ENCODE peak calls at places on chromosomes 13 and 19, in nine cellular contexts. One of them, this sample, is unnamed.

GRCh38 chr13:25901460-25902376 is 150.1 kb downstream of the SHISA2 start:
- DNase-seq in astrocyte of the cerebellum: peak; percentile 61
- DNase-seq in mammary epithelial cell: peak; percentile 96
- DNase-seq in heart right ventricle: no peak
- DNase-seq in CD8-positive, alpha-beta T cell: peak; percentile 6
- DNase-seq in fibroblast of lung: peak; percentile 68
- DNase-seq in fibroblast of pulmonary artery: peak; percentile 90
- DNase-seq in body of pancreas: no peak
- DNase-seq in upper lobe of right lung: no peak
- DNase-seq in this sample: no peak

GRCh38 chr13:99196466-99197256 is 4.0 kb upstream of the UBAC2 start:
- DNase-seq in astrocyte of the cerebellum: no peak
- DNase-seq in mammary epithelial cell: peak; percentile 27
- DNase-seq in heart right ventricle: no peak
- DNase-seq in CD8-positive, alpha-beta T cell: no peak
- DNase-seq in fibroblast of lung: no peak
- DNase-seq in fibroblast of pulmonary artery: peak; percentile 9
- DNase-seq in body of pancreas: no peak
- DNase-seq in upper lobe of right lung: no peak
- DNase-seq in this sample: no peak

GRCh38 chr13:100382787-100383186 is 205.8 kb downstream of the GGACT start:
- DNase-seq in astrocyte of the cerebellum: no peak
- DNase-seq in mammary epithelial cell: no peak
- DNase-seq in heart right ventricle: no peak
- DNase-seq in CD8-positive, alpha-beta T cell: no peak
- DNase-seq in fibroblast of lung: peak; percentile 65
- DNase-seq in fibroblast of pulmonary artery: peak; percentile 48
- DNase-seq in body of pancreas: no peak
- DNase-seq in upper lobe of right lung: no peak
- DNase-seq in this sample: no peak

GRCh38 chr13:101398191-101398590 is 18.1 kb downstream of the NALCN start:
- DNase-seq in astrocyte of the cerebellum: no peak
- DNase-seq in mammary epithelial cell: peak; percentile 50
- DNase-seq in heart right ventricle: no peak
- DNase-seq in CD8-positive, alpha-beta T cell: no peak
- DNase-seq in fibroblast of lung: peak; percentile 41
- DNase-seq in fibroblast of pulmonary artery: peak; percentile 10
- DNase-seq in body of pancreas: no peak
- DNase-seq in upper lobe of right lung: no peak
- DNase-seq in this sample: no peak

GRCh38 chr13:99322297-99323103 is 15.3 kb upstream of the GPR183 start:
- DNase-seq in astrocyte of the cerebellum: peak; percentile 78
- DNase-seq in mammary epithelial cell: peak; percentile 68
- DNase-seq in heart right ventricle: no peak
- DNase-seq in CD8-positive, alpha-beta T cell: no peak
- DNase-seq in fibroblast of lung: peak; percentile 79
- DNase-seq in fibroblast of pulmonary artery: peak; percentile 60
- DNase-seq in body of pancreas: no peak
- DNase-seq in upper lobe of right lung: no peak
- DNase-seq in this sample: no peak

GRCh38 chr19:6570754-6571153 is 20.2 kb downstream of the CD70 start:
- DNase-seq in astrocyte of the cerebellum: no peak
- DNase-seq in mammary epithelial cell: no peak
- DNase-seq in heart right ventricle: no peak
- DNase-seq in CD8-positive, alpha-beta T cell: no peak
- DNase-seq in fibroblast of lung: no peak
- DNase-seq in fibroblast of pulmonary artery: no peak
- DNase-seq in body of pancreas: no peak
- DNase-seq in upper lobe of right lung: no peak
- DNase-seq in this sample: no peak

GRCh38 chr19:30519607-30520205 is 147.5 kb downstream of the ZNF536 start:
- DNase-seq in astrocyte of the cerebellum: no peak
- DNase-seq in mammary epithelial cell: no peak
- DNase-seq in heart right ventricle: no peak
- DNase-seq in CD8-positive, alpha-beta T cell: no peak
- DNase-seq in fibroblast of lung: no peak
- DNase-seq in fibroblast of pulmonary artery: no peak
- DNase-seq in body of pancreas: no peak
- DNase-seq in upper lobe of right lung: no peak
- DNase-seq in this sample: no peak

GRCh38 chr19:51695088-51695487 is 2.0 kb downstream of the SPACA6 start:
- DNase-seq in astrocyte of the cerebellum: no peak
- DNase-seq in mammary epithelial cell: no peak
- DNase-seq in heart right ventricle: no peak
- DNase-seq in CD8-positive, alpha-beta T cell: no peak
- DNase-seq in fibroblast of lung: no peak
- DNase-seq in fibroblast of pulmonary artery: no peak
- DNase-seq in body of pancreas: no peak
- DNase-seq in upper lobe of right lung: no peak
- DNase-seq in this sample: no peak

GRCh38 chr13:39526499-39526898 is 76.5 kb downstream of the LHFPL6 start:
- DNase-seq in astrocyte of the cerebellum: no peak
- DNase-seq in mammary epithelial cell: no peak
- DNase-seq in heart right ventricle: no peak
- DNase-seq in CD8-positive, alpha-beta T cell: no peak
- DNase-seq in fibroblast of lung: no peak
- DNase-seq in fibroblast of pulmonary artery: no peak
- DNase-seq in body of pancreas: no peak
- DNase-seq in upper lobe of right lung: no peak
- DNase-seq in this sample: no peak

GRCh38 chr13:67416047-67416925 is 186.2 kb upstream of the PCDH9 start:
- DNase-seq in astrocyte of the cerebellum: no peak
- DNase-seq in mammary epithelial cell: peak; percentile 2
- DNase-seq in heart right ventricle: no peak
- DNase-seq in CD8-positive, alpha-beta T cell: no peak
- DNase-seq in fibroblast of lung: peak; percentile 38
- DNase-seq in fibroblast of pulmonary artery: peak; percentile 63
- DNase-seq in body of pancreas: peak; percentile 29
- DNase-seq in upper lobe of right lung: peak; percentile 72
- DNase-seq in this sample: no peak

DNA sequence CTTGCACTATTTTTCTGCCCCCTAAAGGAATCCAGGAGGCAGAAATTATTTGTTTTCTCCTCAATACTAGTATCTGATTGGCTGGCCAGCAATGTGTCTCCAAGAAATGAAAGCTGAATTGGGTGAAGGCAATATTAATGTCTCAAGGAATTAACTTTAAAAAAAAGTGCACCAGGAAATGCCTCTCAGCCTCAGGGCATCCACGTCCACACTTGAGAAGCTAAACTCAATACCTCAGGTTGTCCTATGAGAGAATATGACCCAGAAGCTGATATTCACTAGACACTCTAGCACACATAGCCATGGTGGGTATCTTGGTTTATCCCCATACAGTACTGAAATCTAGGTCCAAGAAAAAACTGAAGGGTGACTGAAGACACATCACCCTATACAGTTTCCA is 2.1 kb downstream of the ZNF91 start:
- DNase-seq in astrocyte of the cerebellum: no peak
- DNase-seq in mammary epithelial cell: no peak
- DNase-seq in heart right ventricle: no peak
- DNase-seq in CD8-positive, alpha-beta T cell: no peak
- DNase-seq in fibroblast of lung: no peak
- DNase-seq in fibroblast of pulmonary artery: peak; percentile 15
- DNase-seq in body of pancreas: no peak
- DNase-seq in upper lobe of right lung: no peak
- DNase-seq in this sample: no peak
- H3K4me3 ChIP-seq in astrocyte of the cerebellum: no peak overlapping the region
- H3K4me3 ChIP-seq in mammary epithelial cell: no peak overlapping the region
- H3K4me3 ChIP-seq in heart right ventricle: no peak overlapping the region
- H3K4me3 ChIP-seq in CD8-positive, alpha-beta T cell: no peak overlapping the region
- H3K4me3 ChIP-seq in fibroblast of lung: no peak overlapping the region
- H3K4me3 ChIP-seq in fibroblast of pulmonary artery: no peak overlapping the region
- H3K4me3 ChIP-seq in body of pancreas: no peak overlapping the region
- H3K4me3 ChIP-seq in upper lobe of right lung: no peak overlapping the region
- H3K4me3 ChIP-seq in this sample: no peak overlapping the region

GRCh38 chr19:50238043-50238442 is 34.6 kb downstream of the MYH14 start:
- DNase-seq in astrocyte of the cerebellum: no peak
- DNase-seq in mammary epithelial cell: no peak
- DNase-seq in heart right ventricle: peak; percentile 36
- DNase-seq in CD8-positive, alpha-beta T cell: no peak
- DNase-seq in fibroblast of lung: no peak
- DNase-seq in fibroblast of pulmonary artery: no peak
- DNase-seq in body of pancreas: no peak
- DNase-seq in upper lobe of right lung: no peak
- DNase-seq in this sample: no peak

GRCh38 chr19:50233308-50233910 is 30.0 kb downstream of the MYH14 start:
- DNase-seq in astrocyte of the cerebellum: no peak
- DNase-seq in mammary epithelial cell: no peak
- DNase-seq in heart right ventricle: no peak
- DNase-seq in CD8-positive, alpha-beta T cell: no peak
- DNase-seq in fibroblast of lung: no peak
- DNase-seq in fibroblast of pulmonary artery: no peak
- DNase-seq in body of pancreas: no peak
- DNase-seq in upper lobe of right lung: no peak
- DNase-seq in this sample: no peak

GRCh38 chr19:50230379-50231351 is 27.2 kb downstream of the MYH14 start:
- DNase-seq in astrocyte of the cerebellum: no peak
- DNase-seq in mammary epithelial cell: no peak
- DNase-seq in heart right ventricle: peak; percentile 37
- DNase-seq in CD8-positive, alpha-beta T cell: no peak
- DNase-seq in fibroblast of lung: no peak
- DNase-seq in fibroblast of pulmonary artery: no peak
- DNase-seq in body of pancreas: no peak
- DNase-seq in upper lobe of right lung: no peak
- DNase-seq in this sample: no peak

GRCh38 chr19:50231821-50232220 is 28.4 kb downstream of the MYH14 start:
- DNase-seq in astrocyte of the cerebellum: no peak
- DNase-seq in mammary epithelial cell: no peak
- DNase-seq in heart right ventricle: no peak
- DNase-seq in CD8-positive, alpha-beta T cell: no peak
- DNase-seq in fibroblast of lung: no peak
- DNase-seq in fibroblast of pulmonary artery: no peak
- DNase-seq in body of pancreas: no peak
- DNase-seq in upper lobe of right lung: no peak
- DNase-seq in this sample: no peak

GRCh38 chr19:50232600-50232999 is 29.2 kb downstream of the MYH14 start:
- DNase-seq in astrocyte of the cerebellum: no peak
- DNase-seq in mammary epithelial cell: no peak
- DNase-seq in heart right ventricle: no peak
- DNase-seq in CD8-positive, alpha-beta T cell: no peak
- DNase-seq in fibroblast of lung: no peak
- DNase-seq in fibroblast of pulmonary artery: no peak
- DNase-seq in body of pancreas: no peak
- DNase-seq in upper lobe of right lung: no peak
- DNase-seq in this sample: no peak
- TF ChIP-seq CTCF in astrocyte of the cerebellum: no peak
- TF ChIP-seq CTCF in mammary epithelial cell: no peak
- TF ChIP-seq CTCF in heart right ventricle: no peak
- TF ChIP-seq CTCF in CD8-positive, alpha-beta T cell: no peak
- TF ChIP-seq CTCF in fibroblast of lung: no peak
- TF ChIP-seq CTCF in fibroblast of pulmonary artery: no peak
- TF ChIP-seq CTCF in body of pancreas: no peak
- TF ChIP-seq CTCF in upper lobe of right lung: no peak
- TF ChIP-seq CTCF in this sample: no peak

GRCh38 chr13:48653074-48654054 is at the start of gene CYSLTR2:
- DNase-seq in astrocyte of the cerebellum: peak; percentile 3
- DNase-seq in mammary epithelial cell: no peak
- DNase-seq in heart right ventricle: no peak
- DNase-seq in CD8-positive, alpha-beta T cell: no peak
- DNase-seq in fibroblast of lung: peak; percentile 55
- DNase-seq in fibroblast of pulmonary artery: peak; percentile 61
- DNase-seq in body of pancreas: no peak
- DNase-seq in upper lobe of right lung: no peak
- DNase-seq in this sample: no peak
- H3K4me3 ChIP-seq in astrocyte of the cerebellum: no peak within 1 kb of the TSS
- H3K4me3 ChIP-seq in mammary epithelial cell: no peak within 1 kb of the TSS
- H3K4me3 ChIP-seq in heart right ventricle: peak within 1 kb of the TSS; percentile 49
- H3K4me3 ChIP-seq in CD8-positive, alpha-beta T cell: peak within 1 kb of the TSS; percentile 45
- H3K4me3 ChIP-seq in fibroblast of lung: no peak within 1 kb of the TSS
- H3K4me3 ChIP-seq in fibroblast of pulmonary artery: no peak within 1 kb of the TSS
- H3K4me3 ChIP-seq in body of pancreas: no peak within 1 kb of the TSS
- H3K4me3 ChIP-seq in upper lobe of right lung: peak within 1 kb of the TSS; percentile 28
- H3K4me3 ChIP-seq in this sample: no peak within 1 kb of the TSS

DNA sequence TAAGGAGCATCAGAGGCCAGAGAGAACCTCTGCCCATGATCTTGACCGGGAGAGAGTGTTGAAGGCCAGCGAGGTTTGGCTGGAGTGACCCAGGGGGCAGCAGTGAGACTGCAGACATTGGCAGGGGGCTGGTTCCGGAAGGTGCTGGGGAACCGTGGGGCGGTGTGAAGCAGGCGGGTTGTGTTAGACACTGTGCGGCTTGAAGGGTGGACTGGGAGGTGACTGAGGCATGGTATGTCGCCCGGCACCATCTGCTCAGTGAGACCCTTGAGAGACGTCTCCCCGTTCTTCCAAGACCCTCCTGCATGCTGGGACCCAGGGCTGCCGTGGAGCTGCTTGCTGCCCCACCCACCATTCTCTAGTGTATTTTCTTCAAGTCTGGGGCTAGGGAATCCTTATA is 24.6 kb downstream of the CARM1 start:
- DNase-seq in astrocyte of the cerebellum: no peak
- DNase-seq in mammary epithelial cell: no peak
- DNase-seq in heart right ventricle: no peak
- DNase-seq in CD8-positive, alpha-beta T cell: no peak
- DNase-seq in fibroblast of lung: no peak
- DNase-seq in fibroblast of pulmonary artery: no peak
- DNase-seq in body of pancreas: no peak
- DNase-seq in upper lobe of right lung: no peak
- DNase-seq in this sample: no peak
- TF ChIP-seq CTCF in astrocyte of the cerebellum: peak; percentile 24
- TF ChIP-seq CTCF in mammary epithelial cell: no peak
- TF ChIP-seq CTCF in heart right ventricle: no peak
- TF ChIP-seq CTCF in CD8-positive, alpha-beta T cell: no peak
- TF ChIP-seq CTCF in fibroblast of lung: no peak
- TF ChIP-seq CTCF in fibroblast of pulmonary artery: no peak
- TF ChIP-seq CTCF in body of pancreas: no peak
- TF ChIP-seq CTCF in upper lobe of right lung: no peak
- TF ChIP-seq CTCF in this sample: peak; percentile 27